ENCODE peak calls at places on chromosome 13, in eight cellular contexts. D is tibial artery, H is foreskin fibroblast, L is H7, U is PC-3, S is mammary epithelial cell, Q is astrocyte of the cerebellum, J is hepatocyte. N is an unnamed sample.

GRCh38 chr13:25933520-25933919 is 118.3 kb downstream of the SHISA2 start:
- DNase-seq in D (no peak), H (no peak), L (no peak), U (no peak), S (no peak), Q (no peak), J (peak), N (no peak)

GRCh38 chr13:87122551-87122950 is 548.6 kb upstream of the SLITRK5 start:
- DNase-seq in D (no peak), H (no peak), L (no peak), U (peak), S (peak), Q (no peak), J (no peak), N (no peak)

GRCh38 chr13:83350569-83350968 is 531.7 kb downstream of the SLITRK1 start:
- DNase-seq in D (no peak), H (peak), L (no peak), U (peak), S (peak), Q (no peak), J (no peak), N (no peak)

GRCh38 chr13:109412232-109412935 is 374.0 kb downstream of the IRS2 start:
- DNase-seq in D (no peak), H (no peak), L (peak), U (peak), S (no peak), Q (no peak), J (peak), N (peak)

GRCh38 chr13:79119578-79120107 is 286.4 kb downstream of the RBM26 start:
- DNase-seq in D (no peak), H (no peak), L (no peak), U (no peak), S (no peak), Q (no peak), J (no peak), N (no peak)

GRCh38 chr13:46983881-46984280 is 87.0 kb upstream of the HTR2A start:
- DNase-seq in D (no peak), H (peak), L (no peak), U (peak), S (peak), Q (no peak), J (peak), N (no peak)

GRCh38 chr13:109787135-109787954 is 962 bp upstream of the IRS2 start:
- DNase-seq in D (no peak), H (no peak), L (peak), U (peak), S (peak), Q (no peak), J (peak), N (peak)

GRCh38 chr13:34349091-34349722 is 531.3 kb downstream of the RFC3 start:
- DNase-seq in D (peak), H (peak), L (no peak), U (peak), S (peak), Q (peak), J (peak), N (no peak)

GRCh38 chr13:20815469-20815868 is 41.7 kb upstream of the EEF1AKMT1 start:
- DNase-seq in D (no peak), H (no peak), L (no peak), U (peak), S (no peak), Q (no peak), J (no peak), N (no peak)

GRCh38 chr13:75610466-75610865 is 25.7 kb upstream of the LMO7 start:
- DNase-seq in D (no peak), H (no peak), L (no peak), U (peak), S (no peak), Q (no peak), J (no peak), N (no peak)

GRCh38 chr13:29901714-29902631 is 51.6 kb upstream of the UBL3 start:
- DNase-seq in D (no peak), H (peak), L (no peak), U (peak), S (peak), Q (peak), J (peak), N (no peak)

GRCh38 chr13:110657196-110657595 is 41.9 kb downstream of the NAXD start:
- DNase-seq in D (no peak), H (no peak), L (no peak), U (no peak), S (no peak), Q (no peak), J (no peak), N (no peak)

GRCh38 chr13:30607908-30608307 is 9.8 kb upstream of the USPL1 start:
- DNase-seq in D (no peak), H (no peak), L (no peak), U (no peak), S (peak), Q (no peak), J (no peak), N (no peak)

GRCh38 chr13:43516401-43516826 is 270.4 kb downstream of the ENOX1 start:
- DNase-seq in D (no peak), H (peak), L (no peak), U (no peak), S (no peak), Q (peak), J (peak), N (no peak)

GRCh38 chr13:85995788-85996418 is 196.7 kb upstream of the SLITRK6 start:
- DNase-seq in D (no peak), H (no peak), L (no peak), U (no peak), S (no peak), Q (no peak), J (no peak), N (no peak)

GRCh38 chr13:98445340-98446233 is 131.3 kb downstream of the STK24 start:
- DNase-seq in D (peak), H (peak), L (peak), U (peak), S (peak), Q (peak), J (peak), N (peak)

GRCh38 chr13:106736941-106737340 is 169.0 kb upstream of the ARGLU1 start:
- DNase-seq in D (no peak), H (no peak), L (no peak), U (no peak), S (no peak), Q (no peak), J (peak), N (no peak)

GRCh38 chr13:45136741-45137500 is 16.6 kb downstream of the GTF2F2 start:
- DNase-seq in D (no peak), H (no peak), L (no peak), U (no peak), S (peak), Q (no peak), J (no peak), N (no peak)
- H3K4me3 ChIP-seq in D (no peak), H (no peak), L (no peak), U (no peak), S (no peak), Q (no peak), J (no peak), N (no peak)

DNA sequence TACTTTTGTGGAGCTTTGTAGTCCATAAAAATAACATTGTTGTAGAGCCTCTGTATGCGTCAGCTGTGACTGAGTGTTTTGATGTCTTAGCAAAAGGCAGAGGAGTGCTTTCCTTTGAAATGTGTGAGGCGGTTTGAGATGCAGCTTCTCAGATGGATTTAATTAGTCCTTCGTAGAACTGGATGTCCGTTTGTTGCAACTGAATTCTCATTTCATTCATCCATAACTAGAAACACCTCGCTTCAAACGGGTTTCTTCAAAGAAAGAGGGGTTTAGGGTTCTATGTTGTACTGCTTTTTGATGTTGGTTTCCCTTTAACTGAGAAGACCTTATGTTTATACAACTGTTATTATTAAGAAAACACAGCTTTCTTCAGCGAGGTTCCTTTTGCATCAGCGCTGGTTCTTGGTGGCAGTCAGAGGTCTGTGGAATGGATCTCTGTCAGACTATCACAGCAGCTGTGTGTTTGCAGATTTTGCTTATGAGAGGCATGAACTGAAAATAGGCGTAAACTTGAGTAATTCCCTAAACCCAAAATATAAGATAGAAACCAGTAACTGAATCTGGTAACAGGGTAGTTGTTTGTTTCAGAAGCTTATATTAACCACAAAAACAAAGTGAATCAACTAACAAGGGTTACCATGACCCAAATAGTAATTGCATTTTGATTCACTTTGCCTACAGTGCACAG is 194.4 kb downstream of the GGACT start:
- DNase-seq in D (no peak), H (peak), L (no peak), U (no peak), S (no peak), Q (peak), J (no peak), N (no peak)
- H3K4me3 ChIP-seq in D (no peak), H (peak), L (no peak), U (no peak), S (no peak), Q (no peak), J (no peak), N (no peak)

GRCh38 chr13:88701551-88701950 is 1030.4 kb downstream of the SLITRK5 start:
- DNase-seq in D (no peak), H (no peak), L (no peak), U (peak), S (no peak), Q (no peak), J (no peak), N (no peak)

GRCh38 chr13:88707652-88708051 is 1036.5 kb downstream of the SLITRK5 start:
- DNase-seq in D (no peak), H (no peak), L (no peak), U (no peak), S (no peak), Q (no peak), J (no peak), N (no peak)

DNA sequence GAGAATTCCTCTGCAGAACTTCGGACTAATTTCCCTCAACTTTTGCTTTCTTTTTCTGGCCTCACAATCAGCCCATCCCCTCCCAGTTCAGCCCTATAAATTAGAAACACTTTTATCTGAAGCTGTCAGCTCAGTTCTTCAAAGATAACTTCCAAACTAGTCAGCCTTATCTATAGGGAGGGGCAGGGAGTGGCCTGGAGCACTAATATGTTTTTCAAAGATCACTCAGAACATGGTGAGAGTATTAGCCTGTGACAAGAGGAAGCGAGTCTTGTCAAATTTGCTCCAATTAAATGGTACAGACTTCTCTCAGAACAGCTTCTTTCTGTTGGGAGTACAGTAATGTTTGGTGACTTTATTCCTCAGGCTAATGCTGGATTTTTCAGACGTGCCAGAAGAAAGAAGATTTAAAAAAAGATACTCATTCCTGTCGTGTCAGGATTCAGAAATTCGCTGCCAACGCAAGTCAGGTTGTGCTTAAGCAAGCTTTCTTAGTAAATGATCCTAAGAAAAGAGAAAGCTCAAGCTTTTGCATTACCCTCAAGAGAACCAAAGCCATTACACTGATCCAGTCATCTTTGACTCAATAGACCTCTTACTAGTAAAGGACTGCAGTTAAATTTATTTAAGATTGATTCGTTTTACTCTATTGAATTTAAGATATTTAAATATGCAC is 1033.6 kb downstream of the SLITRK5 start:
- DNase-seq in D (no peak), H (no peak), L (no peak), U (no peak), S (no peak), Q (no peak), J (peak), N (no peak)
- H3K4me3 ChIP-seq in D (no peak), H (no peak), L (no peak), U (no peak), S (no peak), Q (no peak), J (peak), N (no peak)

GRCh38 chr13:84648069-84648640 is 765.9 kb upstream of the SLITRK1 start:
- DNase-seq in D (no peak), H (no peak), L (no peak), U (peak), S (no peak), Q (no peak), J (no peak), N (no peak)

GRCh38 chr13:84645196-84646071 is 763.2 kb upstream of the SLITRK1 start:
- DNase-seq in D (no peak), H (peak), L (no peak), U (no peak), S (no peak), Q (no peak), J (no peak), N (no peak)

GRCh38 chr13:84653915-84654534 is 771.8 kb upstream of the SLITRK1 start:
- DNase-seq in D (no peak), H (no peak), L (no peak), U (no peak), S (no peak), Q (no peak), J (no peak), N (no peak)

GRCh38 chr13:84651288-84651687 is 769.0 kb upstream of the SLITRK1 start:
- DNase-seq in D (no peak), H (peak), L (no peak), U (peak), S (peak), Q (peak), J (peak), N (no peak)

GRCh38 chr13:84649853-84650252 is 767.6 kb upstream of the SLITRK1 start:
- DNase-seq in D (no peak), H (peak), L (no peak), U (peak), S (peak), Q (no peak), J (no peak), N (no peak)
- H3K4me3 ChIP-seq in D (no peak), H (no peak), L (no peak), U (no peak), S (no peak), Q (no peak), J (no peak), N (no peak)

DNA sequence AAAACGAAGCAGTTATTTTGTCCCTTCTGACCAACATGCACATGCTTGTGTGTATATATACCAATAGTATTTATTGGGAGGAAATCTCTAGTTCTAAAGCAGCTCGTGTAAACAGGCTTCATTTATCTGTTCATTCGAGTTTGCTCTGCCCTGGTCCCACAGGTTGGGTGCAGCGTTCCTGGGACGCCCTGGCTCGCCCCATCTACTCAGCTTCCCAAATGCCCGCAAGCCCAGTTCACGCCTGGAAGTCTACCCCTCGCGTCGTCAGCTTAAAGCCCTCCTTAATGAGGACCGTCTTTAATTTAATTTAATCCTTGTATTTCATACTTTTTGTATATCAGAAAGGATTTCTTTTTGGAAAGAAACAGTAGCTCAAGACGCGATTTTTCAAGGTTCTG is 604 bp downstream of the THSD1 start:
- DNase-seq in D (no peak), H (no peak), L (peak), U (no peak), S (peak), Q (no peak), J (no peak), N (peak)
- H3K4me3 ChIP-seq in D (peak), H (peak), L (peak), U (peak), S (peak), Q (peak), J (peak), N (peak)

GRCh38 chr13:27425918-27426630 is 1.7 kb downstream of the GTF3A start:
- DNase-seq in D (peak), H (peak), L (peak), U (peak), S (peak), Q (peak), J (peak), N (peak)
- H3K4me3 ChIP-seq in D (peak), H (peak), L (peak), U (peak), S (peak), Q (peak), J (peak), N (peak)

GRCh38 chr13:41562541-41563178 is 105.3 kb downstream of the RGCC start:
- DNase-seq in D (no peak), H (no peak), L (no peak), U (no peak), S (no peak), Q (no peak), J (no peak), N (no peak)
- H3K4me3 ChIP-seq in D (no peak), H (no peak), L (no peak), U (no peak), S (no peak), Q (no peak), J (no peak), N (no peak)

GRCh38 chr13:37090912-37091311 is 14.6 kb downstream of the CSNK1A1L start:
- DNase-seq in D (no peak), H (no peak), L (no peak), U (no peak), S (no peak), Q (no peak), J (no peak), N (no peak)
- H3K4me3 ChIP-seq in D (no peak), H (no peak), L (no peak), U (no peak), S (no peak), Q (no peak), J (no peak), N (no peak)

GRCh38 chr13:45339399-45339798 is 1.6 kb downstream of the TPT1 start:
- DNase-seq in D (no peak), H (no peak), L (no peak), U (no peak), S (no peak), Q (no peak), J (no peak), N (no peak)

GRCh38 chr13:45335397-45336024 is 5.5 kb downstream of the TPT1 start:
- DNase-seq in D (no peak), H (no peak), L (no peak), U (no peak), S (no peak), Q (no peak), J (no peak), N (no peak)

GRCh38 chr13:45336025-45336800 is 4.8 kb downstream of the TPT1 start:
- DNase-seq in D (no peak), H (no peak), L (no peak), U (no peak), S (no peak), Q (no peak), J (no peak), N (no peak)

GRCh38 chr13:45337803-45338202 is 3.2 kb downstream of the TPT1 start:
- DNase-seq in D (no peak), H (no peak), L (no peak), U (no peak), S (no peak), Q (no peak), J (no peak), N (no peak)

DNA sequence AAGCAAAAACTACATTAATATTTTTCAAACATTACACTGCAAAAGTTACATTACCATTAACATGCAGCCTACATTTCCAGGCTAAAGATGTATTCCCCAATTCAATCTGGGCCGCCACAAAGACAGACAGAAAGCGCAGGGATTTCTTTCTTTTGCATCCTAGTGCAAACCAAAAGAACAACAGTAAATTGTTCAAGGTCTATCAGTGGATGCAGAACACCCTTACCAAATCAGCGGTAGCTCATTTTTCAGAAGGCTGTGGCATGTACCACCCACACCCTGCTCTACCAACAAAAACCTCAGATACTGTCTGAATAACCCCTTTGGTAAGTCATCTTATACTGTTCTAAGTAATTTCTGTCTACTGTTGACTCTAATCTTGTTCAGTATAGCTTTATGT is 3.6 kb downstream of the TPT1 start:
- DNase-seq in D (no peak), H (no peak), L (no peak), U (no peak), S (no peak), Q (no peak), J (no peak), N (no peak)
- H3K4me3 ChIP-seq in D (no peak), H (no peak), L (no peak), U (peak), S (peak), Q (no peak), J (no peak), N (no peak)